ENCODE peak calls at places on chromosomes 5 and 9, in nine cellular contexts. T is body of pancreas, R is fibroblast of the aortic adventitia, G is right lobe of liver, M is hepatocyte, W is pancreas, F is cardiac muscle cell, I is brain microvascular endothelial cell, K is HCT116. O is an unnamed sample.

GRCh38 chr5:61866930-61867329 is 439.1 kb upstream of the KIF2A start:
- DNase-seq in M (peak; percentile 15), R (peak; percentile 46), W (no peak), T (no peak), G (no peak), I (peak; percentile 37), F (no peak), K (peak; percentile 12), O (peak; percentile 52)

GRCh38 chr9:6715755-6716643 is 41.8 kb upstream of the KDM4C start:
- DNase-seq in T (peak; percentile 87), M (peak; percentile 57), G (peak; percentile 93), I (peak; percentile 4), K (peak; percentile 56), F (peak; percentile 63), W (peak; percentile 80), R (no peak), O (no peak)

GRCh38 chr5:41508186-41508585 is 2.2 kb downstream of the PLCXD3 start:
- DNase-seq in I (no peak), K (no peak), F (no peak), M (no peak), G (no peak), T (no peak), R (no peak), W (no peak), O (no peak)

GRCh38 chr5:96067902-96068614 is 106.4 kb upstream of the ELL2 start:
- DNase-seq in T (no peak), W (no peak), F (peak; percentile 79), I (peak; percentile 97), K (peak; percentile 77), M (peak; percentile 72), R (peak; percentile 90), G (no peak), O (peak; percentile 76)

GRCh38 chr9:95023217-95024003 is 294.1 kb downstream of the FANCC start:
- DNase-seq in W (peak; percentile 54), R (peak; percentile 92), I (peak; percentile 88), K (peak; percentile 78), F (peak; percentile 71), M (no peak), T (peak; percentile 62), G (no peak), O (peak; percentile 87)

GRCh38 chr5:8908055-8908683 is 637.7 kb downstream of the SEMA5A start:
- DNase-seq in R (peak; percentile 31), T (peak; percentile 48), M (peak; percentile 62), G (no peak), K (no peak), I (peak; percentile 64), F (peak; percentile 33), W (peak; percentile 47), O (no peak)

GRCh38 chr9:12878342-12878978 is 103.6 kb downstream of the LURAP1L start:
- DNase-seq in M (no peak), G (no peak), T (no peak), F (no peak), W (no peak), R (peak; percentile 13), I (no peak), K (no peak), O (no peak)

GRCh38 chr9:70101265-70101664 is 57.6 kb downstream of the MAMDC2 start:
- DNase-seq in R (peak; percentile 34), F (no peak), T (no peak), K (no peak), I (peak; percentile 65), W (no peak), G (no peak), M (no peak), O (no peak)

GRCh38 chr9:135858491-135859185 is 48.7 kb downstream of the CAMSAP1 start:
- DNase-seq in W (no peak), F (no peak), G (no peak), R (peak; percentile 39), T (no peak), K (no peak), M (no peak), I (no peak), O (no peak)

GRCh38 chr9:125631391-125632085 is 75.5 kb downstream of the MAPKAP1 start:
- DNase-seq in R (peak; percentile 74), W (no peak), T (no peak), G (no peak), K (no peak), F (peak; percentile 75), M (peak; percentile 56), I (peak; percentile 48), O (no peak)

DNA sequence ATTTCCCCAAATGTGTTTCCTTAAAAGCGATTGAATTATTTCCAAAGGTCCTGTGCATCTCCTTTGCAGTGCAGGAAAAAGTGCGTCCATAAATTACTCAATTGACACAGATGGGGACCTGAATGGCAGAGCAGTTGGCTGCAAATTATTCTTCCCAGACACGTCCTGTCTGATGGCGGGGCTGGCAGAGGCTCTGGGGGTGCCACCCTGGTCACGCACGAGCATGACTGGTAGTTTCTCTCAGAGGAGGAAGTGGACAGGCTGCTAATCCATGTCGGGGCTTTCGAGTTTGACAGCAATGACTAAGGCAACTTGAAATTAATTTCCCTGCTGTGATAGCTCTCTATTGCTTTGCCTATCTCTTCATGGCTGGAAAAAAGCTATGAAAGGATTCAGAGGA is 264.8 kb upstream of the BRINP1 start:
- DNase-seq in W (no peak), T (no peak), M (no peak), F (no peak), R (no peak), K (no peak), I (no peak), G (no peak), O (no peak)
- H3K4me3 ChIP-seq in W (no peak overlapping the region), T (no peak overlapping the region), M (no peak overlapping the region), F (no peak overlapping the region), R (no peak overlapping the region), K (no peak overlapping the region), I (no peak overlapping the region), G (no peak overlapping the region), O (no peak overlapping the region)

DNA sequence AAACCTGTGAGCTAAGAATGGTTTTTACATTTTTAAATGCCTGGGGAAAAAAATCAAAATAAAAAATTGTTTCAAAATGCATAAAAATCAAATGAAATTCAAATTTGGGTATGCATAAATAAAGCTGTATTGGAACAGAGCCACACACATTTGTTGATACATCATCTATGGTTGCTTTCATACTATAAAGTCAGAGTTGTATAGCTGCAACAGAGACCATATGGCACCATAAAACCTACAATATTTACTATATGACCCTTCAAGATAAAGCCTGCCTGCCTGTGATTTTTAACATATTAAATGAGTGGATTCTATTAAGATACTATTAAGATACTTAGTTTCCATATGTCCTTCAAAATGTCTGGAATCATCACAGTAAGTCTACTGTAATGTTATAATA is 40.0 kb downstream of the AUH start:
- DNase-seq in K (no peak), M (no peak), F (no peak), W (no peak), G (no peak), R (no peak), T (no peak), I (no peak), O (no peak)
- TF ChIP-seq CTCF in K (no peak), M (no peak), F (no peak), W (no peak), G (no peak), R (no peak), T (no peak), I (no peak), O (no peak)

GRCh38 chr5:146789712-146790660 is 88.6 kb downstream of the PPP2R2B start:
- DNase-seq in G (no peak), R (no peak), W (no peak), T (no peak), K (no peak), M (no peak), F (no peak), I (no peak), O (no peak)

GRCh38 chr5:146788918-146789317 is 89.6 kb downstream of the PPP2R2B start:
- DNase-seq in G (no peak), W (no peak), I (no peak), R (no peak), F (no peak), K (no peak), T (no peak), M (no peak), O (no peak)

DNA sequence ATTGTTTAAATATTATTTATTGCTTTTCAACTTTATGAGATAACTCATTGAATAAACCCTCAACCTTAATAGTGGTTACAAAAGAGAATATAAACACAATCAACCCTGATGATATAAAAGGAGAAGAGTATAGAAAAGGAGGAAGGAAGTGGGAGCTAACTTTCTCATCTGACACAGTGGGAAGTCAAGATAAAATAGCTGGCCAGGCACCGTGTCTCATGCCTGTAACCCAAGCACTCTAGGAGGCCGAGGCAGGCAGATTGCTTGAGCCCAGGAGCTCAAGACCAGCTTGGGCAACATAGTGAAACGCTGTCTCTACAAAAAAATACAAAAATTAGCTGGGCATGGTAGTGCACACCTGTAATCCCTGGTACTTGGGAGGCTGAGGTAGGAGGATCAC is 93.5 kb downstream of the PPP2R2B start:
- DNase-seq in F (no peak), G (no peak), R (no peak), M (no peak), K (no peak), T (no peak), I (no peak), W (no peak), O (no peak)
- H3K4me3 ChIP-seq in F (no peak overlapping the region), G (no peak overlapping the region), R (no peak overlapping the region), M (no peak overlapping the region), K (no peak overlapping the region), T (no peak overlapping the region), I (no peak overlapping the region), W (no peak overlapping the region), O (no peak overlapping the region)

GRCh38 chr5:154364845-154365244 is 81.0 kb upstream of the SAP30L start:
- DNase-seq in T (no peak), W (no peak), K (no peak), G (no peak), M (no peak), R (no peak), F (no peak), I (no peak), O (no peak)
- TF ChIP-seq CTCF in T (no peak), W (no peak), K (no peak), G (no peak), M (no peak), R (no peak), F (no peak), I (no peak), O (no peak)

GRCh38 chr9:2967779-2968178 is 123.9 kb upstream of the PUM3 start:
- DNase-seq in F (no peak), G (no peak), M (no peak), K (no peak), R (no peak), T (no peak), I (no peak), W (no peak), O (no peak)
- H3K4me3 ChIP-seq in F (no peak overlapping the region), G (no peak overlapping the region), M (no peak overlapping the region), K (no peak overlapping the region), R (no peak overlapping the region), T (no peak overlapping the region), I (no peak overlapping the region), W (no peak overlapping the region), O (no peak overlapping the region)

GRCh38 chr5:87069974-87070608 is 197.6 kb upstream of the RASA1 start:
- DNase-seq in T (no peak), G (no peak), M (peak; percentile 46), K (peak; percentile 21), I (peak; percentile 64), R (peak; percentile 87), W (no peak), F (peak; percentile 81), O (peak; percentile 29)
- TF ChIP-seq CTCF in T (peak; percentile 40), G (peak; percentile 15), M (peak; percentile 46), K (peak; percentile 46), I (peak; percentile 69), R (peak; percentile 71), W (no peak), F (peak; percentile 63), O (peak; percentile 62)